ENCODE peak calls at places on chromosomes 11 and 22, in five cellular contexts. One of them, this sample, is unnamed.

GRCh38 chr11:65571940-65572339 is 398 bp upstream of the FAM89B start:
- DNase-seq in tibial nerve: no peak
- DNase-seq in heart right ventricle: no peak
- DNase-seq in lower lobe of right lung: no peak
- DNase-seq in tibial artery: no peak
- DNase-seq in this sample: no peak

GRCh38 chr11:11436715-11437313 is 83.8 kb upstream of the CSNK2A3 start:
- DNase-seq in tibial nerve: no peak
- DNase-seq in heart right ventricle: peak; percentile 31
- DNase-seq in lower lobe of right lung: no peak
- DNase-seq in tibial artery: no peak
- DNase-seq in this sample: no peak

GRCh38 chr11:86176165-86176884 is 68.2 kb upstream of the EED start:
- DNase-seq in tibial nerve: no peak
- DNase-seq in heart right ventricle: no peak
- DNase-seq in lower lobe of right lung: no peak
- DNase-seq in tibial artery: no peak
- DNase-seq in this sample: no peak

GRCh38 chr11:6468712-6469495 is 4.8 kb downstream of the TRIM3 start:
- DNase-seq in tibial nerve: peak; percentile 90
- DNase-seq in heart right ventricle: peak; percentile 95
- DNase-seq in lower lobe of right lung: peak; percentile 84
- DNase-seq in tibial artery: peak; percentile 94
- DNase-seq in this sample: peak; percentile 35

GRCh38 chr11:76096552-76096951 is 109.8 kb downstream of the WNT11 start:
- DNase-seq in tibial nerve: no peak
- DNase-seq in heart right ventricle: no peak
- DNase-seq in lower lobe of right lung: no peak
- DNase-seq in tibial artery: no peak
- DNase-seq in this sample: no peak

GRCh38 chr11:124640660-124641059 is 18.0 kb downstream of the TBRG1 start:
- DNase-seq in tibial nerve: no peak
- DNase-seq in heart right ventricle: no peak
- DNase-seq in lower lobe of right lung: no peak
- DNase-seq in tibial artery: no peak
- DNase-seq in this sample: no peak

GRCh38 chr11:75597636-75598035 is 35.6 kb downstream of the SERPINH1 start:
- DNase-seq in tibial nerve: no peak
- DNase-seq in heart right ventricle: no peak
- DNase-seq in lower lobe of right lung: no peak
- DNase-seq in tibial artery: no peak
- DNase-seq in this sample: no peak

GRCh38 chr11:25596701-25597100 is 735.2 kb upstream of the ANO3 start:
- DNase-seq in tibial nerve: no peak
- DNase-seq in heart right ventricle: no peak
- DNase-seq in lower lobe of right lung: no peak
- DNase-seq in tibial artery: no peak
- DNase-seq in this sample: no peak

GRCh38 chr11:79201637-79202347 is 239.0 kb downstream of the TENM4 start:
- DNase-seq in tibial nerve: no peak
- DNase-seq in heart right ventricle: no peak
- DNase-seq in lower lobe of right lung: no peak
- DNase-seq in tibial artery: no peak
- DNase-seq in this sample: no peak

GRCh38 chr22:26322179-26322905 is 106.7 kb upstream of the ASPHD2 start:
- DNase-seq in tibial nerve: no peak
- DNase-seq in heart right ventricle: no peak
- DNase-seq in lower lobe of right lung: no peak
- DNase-seq in tibial artery: no peak
- DNase-seq in this sample: no peak

DNA sequence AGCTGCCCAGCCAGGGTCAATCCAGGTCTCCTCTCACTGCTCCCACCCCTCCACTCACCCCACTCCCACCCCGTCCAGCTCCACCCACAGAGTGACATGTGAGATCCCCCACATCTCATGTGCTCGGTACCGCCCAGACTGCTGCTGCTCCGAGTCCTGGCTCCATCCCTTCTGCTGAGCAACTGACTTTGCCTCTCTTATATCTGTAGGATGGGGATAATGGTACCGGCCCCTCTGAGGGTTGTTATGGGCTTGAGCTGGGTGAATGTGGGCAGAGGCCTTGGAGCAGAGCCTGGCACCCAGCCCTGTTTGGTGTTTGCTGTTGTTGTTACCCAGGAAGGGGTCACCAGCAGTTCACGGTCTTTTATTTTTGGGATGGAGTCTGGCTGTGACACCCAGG is 77.0 kb downstream of the ST3GAL4 start:
- DNase-seq in tibial nerve: no peak
- DNase-seq in heart right ventricle: no peak
- DNase-seq in lower lobe of right lung: no peak
- DNase-seq in tibial artery: no peak
- DNase-seq in this sample: no peak
- H3K27ac ChIP-seq in tibial nerve: peak overlapping the region; percentile 25
- H3K27ac ChIP-seq in heart right ventricle: peak overlapping the region; percentile 70
- H3K27ac ChIP-seq in lower lobe of right lung: peak overlapping the region; percentile 62
- H3K27ac ChIP-seq in tibial artery: peak overlapping the region; percentile 53
- H3K27ac ChIP-seq in this sample: no peak overlapping the region

GRCh38 chr22:36462475-36462790 is 19.0 kb downstream of the TXN2 start:
- DNase-seq in tibial nerve: no peak
- DNase-seq in heart right ventricle: no peak
- DNase-seq in lower lobe of right lung: no peak
- DNase-seq in tibial artery: no peak
- DNase-seq in this sample: no peak
- H3K27ac ChIP-seq in tibial nerve: no peak overlapping the region
- H3K27ac ChIP-seq in heart right ventricle: peak overlapping the region; percentile 97
- H3K27ac ChIP-seq in lower lobe of right lung: peak overlapping the region; percentile 79
- H3K27ac ChIP-seq in tibial artery: peak overlapping the region; percentile 78
- H3K27ac ChIP-seq in this sample: no peak overlapping the region

DNA sequence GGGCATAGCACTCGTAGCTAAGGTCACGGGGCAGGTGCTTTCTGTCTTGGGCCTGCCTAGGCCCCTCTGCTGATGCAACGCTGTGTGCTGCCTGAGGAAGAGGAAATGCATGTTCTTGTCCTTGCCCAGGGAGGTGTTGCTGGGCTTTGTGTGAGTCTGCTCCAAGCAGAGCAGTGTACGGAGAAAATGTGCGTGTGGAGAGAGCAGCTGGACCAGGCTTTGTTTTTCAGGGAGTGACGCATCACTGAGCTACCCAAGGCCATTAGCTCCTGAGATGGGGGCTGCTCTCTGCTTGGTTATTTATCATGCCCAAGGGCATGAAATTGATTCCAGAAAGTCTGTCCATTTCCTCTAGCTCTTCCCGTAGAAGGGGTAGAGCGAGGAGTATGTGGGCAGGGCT is 82.9 kb upstream of the THY1 start:
- DNase-seq in tibial nerve: no peak
- DNase-seq in heart right ventricle: no peak
- DNase-seq in lower lobe of right lung: no peak
- DNase-seq in tibial artery: no peak
- DNase-seq in this sample: no peak
- H3K27ac ChIP-seq in tibial nerve: no peak overlapping the region
- H3K27ac ChIP-seq in heart right ventricle: no peak overlapping the region
- H3K27ac ChIP-seq in lower lobe of right lung: no peak overlapping the region
- H3K27ac ChIP-seq in tibial artery: no peak overlapping the region
- H3K27ac ChIP-seq in this sample: no peak overlapping the region

GRCh38 chr22:27748355-27749168 is 53.0 kb downstream of the MN1 start:
- DNase-seq in tibial nerve: no peak
- DNase-seq in heart right ventricle: no peak
- DNase-seq in lower lobe of right lung: no peak
- DNase-seq in tibial artery: no peak
- DNase-seq in this sample: no peak
- H3K27ac ChIP-seq in tibial nerve: peak overlapping the region; percentile 29
- H3K27ac ChIP-seq in heart right ventricle: peak overlapping the region; percentile 28
- H3K27ac ChIP-seq in lower lobe of right lung: peak overlapping the region; percentile 5
- H3K27ac ChIP-seq in tibial artery: peak overlapping the region; percentile 78
- H3K27ac ChIP-seq in this sample: peak overlapping the region; percentile 36

This sample was measured in caudate nucleus.